ENCODE peak calls at places on chromosome 20, in six cellular contexts. E, L, W, T, S and I are unnamed samples.

GRCh38 chr20:63137851-63138415 is 78.0 kb downstream of the YTHDF1 start:
- DNase-seq in W (no peak), T (no peak), S (no peak), E (peak), L (no peak), I (no peak)

GRCh38 chr20:58649288-58650180 is 1.5 kb upstream of the STX16 start:
- DNase-seq in E (no peak), S (no peak), L (no peak), T (no peak), W (peak), I (no peak)

GRCh38 chr20:50281831-50282591 is 91.4 kb downstream of the CEBPB start:
- DNase-seq in S (no peak), L (no peak), E (no peak), T (no peak), W (no peak), I (peak)

GRCh38 chr20:50980851-50981713 is 22.5 kb downstream of the MOCS3 start:
- DNase-seq in S (peak), T (no peak), W (peak), E (no peak), L (no peak), I (peak)

GRCh38 chr20:19775353-19776201 is 17.5 kb downstream of the RIN2 start:
- DNase-seq in W (no peak), L (no peak), T (no peak), S (no peak), E (no peak), I (no peak)

GRCh38 chr20:52410182-52410647 is 218.6 kb upstream of the ZFP64 start:
- DNase-seq in L (no peak), E (no peak), W (no peak), S (no peak), T (no peak), I (no peak)

GRCh38 chr20:19617256-19617655 is 140.8 kb upstream of the RIN2 start:
- DNase-seq in S (no peak), L (no peak), W (no peak), E (no peak), T (no peak), I (no peak)

GRCh38 chr20:59253325-59253724 is 47.1 kb upstream of the EDN3 start:
- DNase-seq in W (peak), E (no peak), T (no peak), L (no peak), S (no peak), I (no peak)

GRCh38 chr20:31543966-31544598 is 29.8 kb downstream of the HM13 start:
- DNase-seq in S (no peak), T (no peak), W (no peak), E (no peak), L (peak), I (no peak)

GRCh38 chr20:54382419-54382818 is 93.0 kb upstream of the DOK5 start:
- DNase-seq in S (no peak), L (no peak), T (no peak), W (no peak), E (no peak), I (no peak)

GRCh38 chr20:31693987-31694661 is 28.5 kb downstream of the BCL2L1 start:
- DNase-seq in S (peak), E (no peak), L (no peak), T (no peak), W (no peak), I (no peak)

GRCh38 chr20:46557231-46557956 is 6.9 kb upstream of the OCSTAMP start:
- DNase-seq in T (no peak), E (no peak), S (no peak), L (no peak), W (no peak), I (no peak)

GRCh38 chr20:57040924-57041323 is 225.5 kb downstream of the BMP7 start:
- DNase-seq in S (no peak), L (no peak), E (no peak), T (no peak), W (no peak), I (no peak)

GRCh38 chr20:47843886-47844567 is 58.7 kb upstream of the SULF2 start:
- DNase-seq in T (no peak), L (no peak), E (no peak), W (no peak), S (no peak), I (no peak)

GRCh38 chr20:63969851-63970713 is at the start of gene ZNF512B:
- DNase-seq in L (no peak), S (peak), W (peak), T (no peak), E (peak), I (peak)

GRCh38 chr20:23507346-23507745 is 16.4 kb downstream of the CST8 start:
- DNase-seq in W (no peak), S (no peak), E (no peak), T (no peak), L (no peak), I (no peak)

GRCh38 chr20:36872857-36873256 is 3.1 kb upstream of the TLDC2 start:
- DNase-seq in S (no peak), W (no peak), E (no peak), T (no peak), L (no peak), I (no peak)

GRCh38 chr20:47370850-47371782 is 14.6 kb upstream of the ZMYND8 start:
- DNase-seq in S (no peak), E (no peak), L (no peak), W (no peak), T (no peak), I (no peak)

GRCh38 chr20:2455771-2456497 is 14.7 kb downstream of the SNRPB start:
- DNase-seq in E (no peak), S (no peak), W (no peak), T (no peak), L (no peak), I (no peak)

GRCh38 chr20:62815066-62815991 is 1.5 kb upstream of the COL9A3 start:
- DNase-seq in T (no peak), L (no peak), E (no peak), S (no peak), W (no peak), I (no peak)

GRCh38 chr20:34062651-34063482 is 49.2 kb downstream of the EIF2S2 start:
- DNase-seq in T (no peak), W (no peak), S (no peak), E (no peak), L (peak), I (no peak)

GRCh38 chr20:53643031-53643832 is 49.6 kb upstream of the ZNF217 start:
- DNase-seq in S (no peak), T (no peak), E (no peak), W (peak), L (peak), I (no peak)

GRCh38 chr20:41927189-41927588 is 309.0 kb upstream of the CHD6 start:
- DNase-seq in E (no peak), W (no peak), T (no peak), S (no peak), L (no peak), I (no peak)

GRCh38 chr20:8414611-8415274 is 282.7 kb downstream of the PLCB1 start:
- DNase-seq in L (peak), S (peak), T (no peak), W (no peak), E (no peak), I (no peak)

GRCh38 chr20:20525756-20526155 is 157.9 kb downstream of the INSM1 start:
- DNase-seq in E (no peak), T (no peak), S (peak), L (no peak), W (no peak), I (no peak)